ENCODE peak calls at places on chromosomes 5 and 9, in four cellular contexts. B is HCT116, T is MM.1S, Q is fibroblast of lung. S is an unnamed sample. For H4K20me1, the result is how much of the 10 kb centered on the place peaks cover.

GRCh38 chr9:126440938-126441337 is 114.3 kb downstream of the MVB12B start:
- DNase-seq in T (no peak), B (no peak), Q (peak), S (no peak)

GRCh38 chr9:127163409-127163808 is 41.0 kb upstream of the ANGPTL2 start:
- DNase-seq in B (no peak), Q (peak), T (peak), S (no peak)

GRCh38 chr9:34651286-34651685 is 699 bp upstream of the IL11RA start:
- DNase-seq in Q (peak), T (no peak), B (no peak), S (peak)

GRCh38 chr5:83554686-83555085 is 83.1 kb downstream of the VCAN start:
- DNase-seq in B (no peak), T (no peak), Q (no peak), S (no peak)

GRCh38 chr5:41796061-41796460 is 74.2 kb downstream of the OXCT1 start:
- DNase-seq in B (no peak), T (no peak), Q (no peak), S (no peak)

GRCh38 chr5:19235101-19235584 is 752.9 kb downstream of the CDH18 start:
- DNase-seq in Q (no peak), T (no peak), B (no peak), S (no peak)

GRCh38 chr5:136620016-136620419 is 254.7 kb upstream of the TRPC7 start:
- DNase-seq in B (no peak), Q (no peak), T (no peak), S (peak)

GRCh38 chr9:100204796-100205195 is 105.8 kb downstream of the INVS start:
- DNase-seq in Q (no peak), T (no peak), B (no peak), S (no peak)

GRCh38 chr5:103224118-103224893 is 34.3 kb upstream of the MACIR start:
- DNase-seq in T (peak), B (peak), Q (peak), S (peak)

GRCh38 chr9:85290019-85290418 is 451.7 kb downstream of the AGTPBP1 start:
- DNase-seq in Q (no peak), B (no peak), T (no peak), S (no peak)

GRCh38 chr5:67297376-67297775 is 100.8 kb upstream of the CD180 start:
- DNase-seq in B (no peak), T (no peak), Q (no peak), S (no peak)
- H4K20me1 ChIP-seq in B (under half), T (under half), Q (under half), S (under half)

GRCh38 chr5:176364765-176365662 is at the start of gene ARL10:
- DNase-seq in T (no peak), B (no peak), Q (peak), S (peak)
- TF ChIP-seq EZH2 in T (no peak), B (no peak), Q (no peak), S (no peak)

GRCh38 chr5:74935752-74936091 is 69.5 kb upstream of the FAM169A start:
- DNase-seq in B (no peak), T (no peak), Q (no peak), S (no peak)
- H3K27ac ChIP-seq in B (no peak), T (no peak), Q (no peak), S (no peak)

GRCh38 chr9:137666950-137667670 is 48.3 kb downstream of the EHMT1 start:
- DNase-seq in Q (no peak), T (peak), B (no peak), S (no peak)
- H4K20me1 ChIP-seq in Q (under half), T (under half), B (under half), S (under half)

DNA sequence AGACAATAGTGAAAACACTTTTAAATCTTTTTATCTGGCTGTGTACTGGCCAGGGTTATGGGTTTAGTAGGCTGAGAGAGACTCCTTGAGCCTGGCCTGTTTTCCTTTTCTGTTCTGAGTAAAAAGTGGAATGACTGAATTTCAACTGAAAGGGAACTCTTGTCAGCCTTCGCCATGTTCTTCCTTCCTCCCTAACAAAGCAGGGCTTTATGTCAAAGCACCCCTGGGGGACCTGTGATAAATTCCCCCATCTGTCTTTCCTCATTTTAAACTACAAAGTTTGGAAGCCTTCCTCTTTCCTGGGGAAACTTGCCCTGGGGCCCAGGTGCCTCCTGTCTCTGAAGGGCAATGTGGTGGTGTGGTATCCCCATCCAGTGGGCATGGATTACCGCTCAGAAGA is 29.7 kb downstream of the LARP1 start:
- DNase-seq in T (no peak), Q (no peak), B (no peak), S (no peak)
- TF ChIP-seq EZH2 in T (no peak), Q (no peak), B (no peak), S (no peak)

GRCh38 chr9:75471549-75472114 is 383.3 kb downstream of the OSTF1 start:
- DNase-seq in B (no peak), Q (no peak), T (peak), S (no peak)
- H3K27ac ChIP-seq in B (no peak), Q (no peak), T (peak), S (no peak)

GRCh38 chr5:123088031-123088805 is 823 bp upstream of the PRDM6 start:
- DNase-seq in Q (no peak), T (no peak), B (no peak), S (peak)

GRCh38 chr5:123091258-123091987 is 2.4 kb downstream of the PRDM6 start:
- DNase-seq in Q (peak), T (no peak), B (no peak), S (no peak)

GRCh38 chr5:123089572-123089970 is 530 bp downstream of the PRDM6 start:
- DNase-seq in Q (peak), B (no peak), T (no peak), S (peak)

GRCh38 chr5:123090641-123091257 is 1.7 kb downstream of the PRDM6 start:
- DNase-seq in B (no peak), T (no peak), Q (no peak), S (no peak)

GRCh38 chr5:123089971-123090640 is 1.1 kb downstream of the PRDM6 start:
- DNase-seq in Q (no peak), B (no peak), T (no peak), S (peak)
- H4K20me1 ChIP-seq in Q (under half), B (under half), T (under half), S (under half)

GRCh38 chr5:77847814-77848290 is 71.7 kb upstream of the TBCA start:
- DNase-seq in Q (no peak), T (no peak), B (no peak), S (no peak)
- TF ChIP-seq EZH2 in Q (no peak), T (no peak), B (no peak), S (no peak)

DNA sequence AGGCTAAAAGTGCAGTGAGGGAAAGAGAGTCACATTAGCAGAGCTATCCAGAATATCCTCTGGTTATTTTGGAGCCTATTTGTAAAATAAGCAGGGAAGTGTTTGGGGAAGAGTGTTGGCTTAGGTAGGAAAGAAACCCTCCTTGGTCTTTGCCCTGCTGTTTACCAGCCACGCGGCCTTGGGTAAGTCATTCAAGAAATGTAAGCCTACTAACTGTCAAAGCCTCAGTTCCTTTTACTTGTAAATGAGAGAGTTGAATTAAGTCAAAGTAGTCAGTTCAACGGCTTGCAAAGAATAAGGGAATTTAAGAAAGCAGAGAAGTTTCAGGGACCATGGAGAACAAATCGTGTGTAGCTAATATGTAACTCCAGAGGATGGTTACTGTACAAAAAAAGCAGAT is 75.8 kb upstream of the TNC start:
- DNase-seq in Q (no peak), B (no peak), T (no peak), S (no peak)
- H3K27ac ChIP-seq in Q (no peak), B (no peak), T (no peak), S (no peak)

DNA sequence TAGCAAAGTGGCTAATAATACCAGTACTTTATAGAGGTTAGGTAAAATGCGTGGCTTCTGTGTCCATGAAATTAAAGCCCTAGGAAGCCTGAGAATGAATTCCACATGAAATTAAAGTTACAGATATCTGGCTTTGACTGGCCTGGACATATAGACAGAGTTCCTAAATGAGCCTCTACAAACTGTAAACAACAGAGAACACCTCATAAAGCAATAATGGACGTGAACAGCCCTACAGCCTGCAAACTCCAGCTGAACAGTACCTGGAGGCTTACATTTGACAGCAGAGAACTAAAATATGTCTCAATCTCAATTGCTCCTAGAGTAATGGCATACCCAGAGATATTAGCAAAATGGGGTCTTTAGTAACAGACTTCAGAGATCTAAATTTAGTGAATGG is 28.7 kb downstream of the GOLPH3 start:
- DNase-seq in Q (no peak), T (no peak), B (no peak), S (no peak)
- H4K20me1 ChIP-seq in Q (under half), T (half or more), B (under half), S (half or more)

S was measured in hepatocyte.